ENCODE peak calls at places on chromosomes 2 and 18, in four cellular contexts. One of them, this sample, is unnamed.

GRCh38 chr2:226756131-226756530 is 43.5 kb downstream of the IRS1 start:
- DNase-seq in fibroblast of mammary gland: peak
- DNase-seq in heart left ventricle: no peak
- DNase-seq in AG04449: no peak
- DNase-seq in this sample: no peak

GRCh38 chr2:237440819-237441281 is 26.9 kb upstream of the COL6A3 start:
- DNase-seq in fibroblast of mammary gland: peak
- DNase-seq in heart left ventricle: no peak
- DNase-seq in AG04449: no peak
- DNase-seq in this sample: no peak

GRCh38 chr18:3441290-3441689 is 8.7 kb upstream of the TGIF1 start:
- DNase-seq in heart left ventricle: peak
- DNase-seq in fibroblast of mammary gland: no peak
- DNase-seq in AG04449: no peak
- DNase-seq in this sample: no peak

GRCh38 chr2:43169091-43169936 is 57.1 kb downstream of the ZFP36L2 start:
- DNase-seq in heart left ventricle: no peak
- DNase-seq in fibroblast of mammary gland: no peak
- DNase-seq in AG04449: no peak
- DNase-seq in this sample: no peak

GRCh38 chr2:23285076-23285795 is 99.7 kb upstream of the KLHL29 start:
- DNase-seq in fibroblast of mammary gland: no peak
- DNase-seq in AG04449: no peak
- DNase-seq in heart left ventricle: no peak
- DNase-seq in this sample: no peak

GRCh38 chr2:145595296-145595695 is 1075.4 kb upstream of the ZEB2 start:
- DNase-seq in fibroblast of mammary gland: peak
- DNase-seq in heart left ventricle: no peak
- DNase-seq in AG04449: no peak
- DNase-seq in this sample: no peak

GRCh38 chr2:203583696-203584095 is 48.6 kb upstream of the RAPH1 start:
- DNase-seq in fibroblast of mammary gland: peak
- DNase-seq in heart left ventricle: peak
- DNase-seq in AG04449: peak
- DNase-seq in this sample: no peak

GRCh38 chr18:61471832-61472406 is 138.7 kb downstream of the CDH20 start:
- DNase-seq in AG04449: no peak
- DNase-seq in fibroblast of mammary gland: no peak
- DNase-seq in heart left ventricle: no peak
- DNase-seq in this sample: no peak

GRCh38 chr18:50194623-50195532 is at the start of gene MYO5B:
- DNase-seq in fibroblast of mammary gland: no peak
- DNase-seq in heart left ventricle: no peak
- DNase-seq in AG04449: no peak
- DNase-seq in this sample: no peak

GRCh38 chr2:127575941-127576432 is 40.5 kb downstream of the MYO7B start:
- DNase-seq in AG04449: no peak
- DNase-seq in fibroblast of mammary gland: peak
- DNase-seq in heart left ventricle: no peak
- DNase-seq in this sample: no peak

GRCh38 chr2:211367711-211368110 is 811.3 kb downstream of the CPS1 start:
- DNase-seq in AG04449: no peak
- DNase-seq in heart left ventricle: no peak
- DNase-seq in fibroblast of mammary gland: peak
- DNase-seq in this sample: no peak

GRCh38 chr2:46202987-46203386 is 94.2 kb upstream of the EPAS1 start:
- DNase-seq in fibroblast of mammary gland: no peak
- DNase-seq in AG04449: no peak
- DNase-seq in heart left ventricle: no peak
- DNase-seq in this sample: no peak

GRCh38 chr2:74917702-74918619 is 40.5 kb upstream of the POLE4 start:
- DNase-seq in fibroblast of mammary gland: peak
- DNase-seq in heart left ventricle: no peak
- DNase-seq in AG04449: peak
- DNase-seq in this sample: peak

GRCh38 chr2:3492951-3493609 is 26.3 kb downstream of the ADI1 start:
- DNase-seq in heart left ventricle: no peak
- DNase-seq in fibroblast of mammary gland: peak
- DNase-seq in AG04449: no peak
- DNase-seq in this sample: peak

GRCh38 chr2:96470636-96471035 is 34.5 kb downstream of the NEURL3 start:
- DNase-seq in heart left ventricle: peak
- DNase-seq in AG04449: no peak
- DNase-seq in fibroblast of mammary gland: peak
- DNase-seq in this sample: no peak

GRCh38 chr2:138215958-138216357 is 251.7 kb downstream of the HNMT start:
- DNase-seq in heart left ventricle: no peak
- DNase-seq in AG04449: no peak
- DNase-seq in fibroblast of mammary gland: no peak
- DNase-seq in this sample: no peak

GRCh38 chr18:40708726-40709125 is 1246.3 kb upstream of the PIK3C3 start:
- DNase-seq in fibroblast of mammary gland: no peak
- DNase-seq in AG04449: no peak
- DNase-seq in heart left ventricle: no peak
- DNase-seq in this sample: no peak

GRCh38 chr2:158904126-158904525 is 64.3 kb upstream of the TANC1 start:
- DNase-seq in heart left ventricle: no peak
- DNase-seq in fibroblast of mammary gland: no peak
- DNase-seq in AG04449: no peak
- DNase-seq in this sample: no peak

GRCh38 chr2:217912030-217913024 is 90.5 kb downstream of the TNS1 start:
- DNase-seq in AG04449: no peak
- DNase-seq in fibroblast of mammary gland: no peak
- DNase-seq in heart left ventricle: no peak
- DNase-seq in this sample: no peak
- H3K4me3 ChIP-seq in AG04449: no peak
- H3K4me3 ChIP-seq in fibroblast of mammary gland: no peak
- H3K4me3 ChIP-seq in heart left ventricle: peak
- H3K4me3 ChIP-seq in this sample: no peak

GRCh38 chr2:220858101-220858500 is 714.0 kb downstream of the EPHA4 start:
- DNase-seq in AG04449: no peak
- DNase-seq in fibroblast of mammary gland: no peak
- DNase-seq in heart left ventricle: no peak
- DNase-seq in this sample: no peak
- TF ChIP-seq CTCF in AG04449: no peak
- TF ChIP-seq CTCF in fibroblast of mammary gland: no peak
- TF ChIP-seq CTCF in heart left ventricle: no peak
- TF ChIP-seq CTCF in this sample: no peak

GRCh38 chr2:201810592-201810991 is 4.3 kb downstream of the CDK15 start:
- DNase-seq in fibroblast of mammary gland: no peak
- DNase-seq in AG04449: no peak
- DNase-seq in heart left ventricle: no peak
- DNase-seq in this sample: no peak

GRCh38 chr2:201807452-201807980 is 1.2 kb downstream of the CDK15 start:
- DNase-seq in fibroblast of mammary gland: peak
- DNase-seq in AG04449: no peak
- DNase-seq in heart left ventricle: peak
- DNase-seq in this sample: peak

GRCh38 chr2:201806442-201806841 is at the start of gene CDK15:
- DNase-seq in fibroblast of mammary gland: peak
- DNase-seq in heart left ventricle: peak
- DNase-seq in AG04449: no peak
- DNase-seq in this sample: no peak

GRCh38 chr2:201809633-201810032 is 3.3 kb downstream of the CDK15 start:
- DNase-seq in heart left ventricle: no peak
- DNase-seq in AG04449: no peak
- DNase-seq in fibroblast of mammary gland: no peak
- DNase-seq in this sample: no peak

DNA sequence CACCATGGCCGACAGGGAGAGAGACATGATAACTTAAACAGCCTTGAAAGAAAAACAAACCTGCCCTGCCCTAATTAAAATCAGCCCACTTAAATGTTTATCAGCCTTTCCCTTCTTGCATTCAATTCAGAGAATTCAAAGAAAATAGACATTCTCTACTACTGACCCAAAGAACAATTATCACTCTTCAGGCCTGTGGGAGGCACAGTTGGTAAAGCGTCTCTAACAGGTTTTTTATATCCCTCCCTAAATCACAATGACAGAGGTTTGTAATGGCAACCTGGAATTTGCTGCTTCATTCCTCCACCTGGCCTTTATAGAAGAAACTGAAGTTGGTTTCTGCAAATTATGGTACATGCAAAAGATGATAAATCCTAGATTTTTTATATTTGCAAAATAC is 1.7 kb downstream of the CDK15 start:
- DNase-seq in heart left ventricle: no peak
- DNase-seq in AG04449: no peak
- DNase-seq in fibroblast of mammary gland: no peak
- DNase-seq in this sample: no peak
- H3K4me3 ChIP-seq in heart left ventricle: no peak
- H3K4me3 ChIP-seq in AG04449: peak
- H3K4me3 ChIP-seq in fibroblast of mammary gland: peak
- H3K4me3 ChIP-seq in this sample: no peak

DNA sequence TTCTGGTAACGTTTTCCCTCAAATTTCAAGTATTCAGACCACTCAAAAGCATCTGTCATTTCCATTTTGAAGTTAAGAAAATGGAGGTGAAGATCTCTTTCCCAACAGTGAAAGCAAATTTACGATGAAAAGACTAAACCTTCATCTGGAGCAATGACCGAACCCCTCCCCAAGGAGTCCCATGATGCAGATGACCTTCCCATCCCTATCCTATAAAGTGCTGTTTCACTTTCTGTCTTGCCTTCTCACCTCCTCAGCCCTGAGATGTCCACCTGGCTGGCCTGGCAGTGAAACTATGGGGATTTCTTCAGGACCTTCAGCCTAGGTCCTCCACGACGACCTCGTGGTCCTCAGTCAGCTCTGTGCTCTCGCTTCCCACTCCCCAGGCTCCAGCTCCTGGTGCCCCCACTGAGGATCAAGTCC is 925 bp upstream of the NPC1 start:
- DNase-seq in fibroblast of mammary gland: peak
- DNase-seq in AG04449: no peak
- DNase-seq in heart left ventricle: peak
- DNase-seq in this sample: no peak
- TF ChIP-seq CTCF in fibroblast of mammary gland: no peak
- TF ChIP-seq CTCF in AG04449: no peak
- TF ChIP-seq CTCF in heart left ventricle: no peak
- TF ChIP-seq CTCF in this sample: no peak

GRCh38 chr2:68365087-68365486 is at the start of gene PLEK:
- DNase-seq in fibroblast of mammary gland: no peak
- DNase-seq in heart left ventricle: peak
- DNase-seq in AG04449: no peak
- DNase-seq in this sample: no peak
- H3K4me3 ChIP-seq in fibroblast of mammary gland: no peak
- H3K4me3 ChIP-seq in heart left ventricle: peak
- H3K4me3 ChIP-seq in AG04449: no peak
- H3K4me3 ChIP-seq in this sample: no peak

DNA sequence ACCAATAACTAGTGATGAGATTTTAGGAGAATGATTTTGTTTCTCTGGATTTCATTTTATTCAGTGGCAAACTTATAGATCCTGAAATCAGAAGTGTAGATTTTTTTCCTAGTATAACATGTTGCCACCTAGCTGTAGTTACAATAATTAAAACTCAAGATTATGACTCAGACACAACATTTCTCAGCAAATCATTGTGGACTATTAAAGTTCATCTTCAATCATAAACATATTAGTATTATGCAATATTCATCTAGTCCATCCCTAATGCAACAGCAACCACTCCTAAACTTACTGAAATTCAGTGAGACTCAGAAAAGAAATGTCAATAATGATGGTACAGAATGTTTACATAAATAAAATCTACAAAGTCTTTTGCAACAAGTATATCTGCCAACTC is 51.3 kb downstream of the USP34 start:
- DNase-seq in heart left ventricle: no peak
- DNase-seq in fibroblast of mammary gland: no peak
- DNase-seq in AG04449: no peak
- DNase-seq in this sample: no peak
- TF ChIP-seq CTCF in heart left ventricle: no peak
- TF ChIP-seq CTCF in fibroblast of mammary gland: peak
- TF ChIP-seq CTCF in AG04449: no peak
- TF ChIP-seq CTCF in this sample: no peak

GRCh38 chr2:169715379-169716228 is 18.0 kb upstream of the KLHL23 start:
- DNase-seq in heart left ventricle: no peak
- DNase-seq in AG04449: no peak
- DNase-seq in fibroblast of mammary gland: peak
- DNase-seq in this sample: no peak
- H3K4me3 ChIP-seq in heart left ventricle: no peak
- H3K4me3 ChIP-seq in AG04449: peak
- H3K4me3 ChIP-seq in fibroblast of mammary gland: no peak
- H3K4me3 ChIP-seq in this sample: no peak